ENCODE peak calls at places on chromosomes 11 and 22, in ten cellular contexts. N, K, P, M, L, E, D, B, R and A are unnamed samples.

GRCh38 chr11:15201586-15201985 is 86.9 kb downstream of the INSC start:
- DNase-seq in N (no peak), K (no peak), P (no peak), M (no peak), L (no peak), E (no peak), D (no peak), B (no peak), R (no peak), A (no peak)

GRCh38 chr11:70916321-70916720 is 336.1 kb downstream of the SHANK2 start:
- DNase-seq in N (no peak), K (no peak), P (no peak), M (no peak), L (no peak), E (no peak), D (no peak), B (no peak), R (no peak), A (no peak)

GRCh38 chr11:1574256-1575242 is 2.5 kb upstream of the DUSP8 start:
- DNase-seq in N (peak), K (peak), P (peak), M (peak), L (peak), E (peak), D (peak), B (peak), R (peak), A (no peak)

GRCh38 chr22:36979016-36979415 is 40.2 kb downstream of the TST start:
- DNase-seq in N (no peak), K (no peak), P (no peak), M (no peak), L (no peak), E (no peak), D (no peak), B (no peak), R (no peak), A (no peak)

GRCh38 chr22:23058481-23059336 is 11.6 kb upstream of the GNAZ start:
- DNase-seq in N (peak), K (no peak), P (no peak), M (no peak), L (no peak), E (no peak), D (no peak), B (no peak), R (no peak), A (no peak)

GRCh38 chr11:61860054-61860903 is 31.1 kb downstream of the FADS3 start:
- DNase-seq in N (no peak), K (no peak), P (peak), M (peak), L (peak), E (peak), D (peak), B (no peak), R (no peak), A (no peak)

GRCh38 chr11:47104337-47104950 is 72.2 kb downstream of the ARFGAP2 start:
- DNase-seq in N (no peak), K (peak), P (peak), M (peak), L (no peak), E (peak), D (no peak), B (peak), R (no peak), A (no peak)

GRCh38 chr11:61551630-61552029 is 29.2 kb downstream of the SYT7 start:
- DNase-seq in N (no peak), K (no peak), P (peak), M (peak), L (peak), E (peak), D (no peak), B (peak), R (no peak), A (no peak)

GRCh38 chr11:74255741-74256369 is 55.6 kb downstream of the P4HA3 start:
- DNase-seq in N (no peak), K (peak), P (peak), M (peak), L (no peak), E (peak), D (peak), B (peak), R (no peak), A (peak)

GRCh38 chr11:2093575-2094353 is 45.4 kb downstream of the IGF2 start:
- DNase-seq in N (peak), K (no peak), P (peak), M (peak), L (peak), E (no peak), D (no peak), B (no peak), R (no peak), A (no peak)

GRCh38 chr11:68331338-68331947 is 19.1 kb downstream of the LRP5 start:
- DNase-seq in N (no peak), K (no peak), P (no peak), M (no peak), L (no peak), E (no peak), D (no peak), B (no peak), R (no peak), A (peak)

GRCh38 chr22:24181088-24181995 is at the start of gene SUSD2:
- DNase-seq in N (peak), K (peak), P (no peak), M (no peak), L (peak), E (no peak), D (no peak), B (no peak), R (no peak), A (no peak)

GRCh38 chr11:116527180-116527991 is 245.4 kb downstream of the BUD13 start:
- DNase-seq in N (no peak), K (no peak), P (no peak), M (no peak), L (no peak), E (no peak), D (peak), B (no peak), R (no peak), A (no peak)

GRCh38 chr11:126602349-126602940 is 247.0 kb downstream of the ST3GAL4 start:
- DNase-seq in N (no peak), K (no peak), P (no peak), M (no peak), L (no peak), E (no peak), D (no peak), B (no peak), R (no peak), A (no peak)

GRCh38 chr22:27857441-27857840 is 55.9 kb upstream of the MN1 start:
- DNase-seq in N (peak), K (no peak), P (no peak), M (no peak), L (no peak), E (peak), D (no peak), B (peak), R (no peak), A (no peak)

GRCh38 chr11:662689-663274 is 25.7 kb downstream of the DRD4 start:
- DNase-seq in N (peak), K (peak), P (peak), M (peak), L (peak), E (peak), D (peak), B (peak), R (no peak), A (no peak)

GRCh38 chr11:20125927-20126326 is 34.3 kb downstream of the DBX1 start:
- DNase-seq in N (no peak), K (no peak), P (peak), M (peak), L (no peak), E (peak), D (no peak), B (peak), R (no peak), A (no peak)

GRCh38 chr11:2797181-2797711 is 88.3 kb downstream of the CDKN1C start:
- DNase-seq in N (peak), K (no peak), P (no peak), M (no peak), L (peak), E (no peak), D (peak), B (no peak), R (no peak), A (no peak)

GRCh38 chr11:67048515-67048914 is 8.1 kb upstream of the RHOD start:
- DNase-seq in N (no peak), K (no peak), P (no peak), M (no peak), L (no peak), E (no peak), D (no peak), B (no peak), R (no peak), A (no peak)

GRCh38 chr11:116648229-116649174 is 124.3 kb downstream of the BUD13 start:
- DNase-seq in N (no peak), K (no peak), P (no peak), M (no peak), L (no peak), E (no peak), D (no peak), B (no peak), R (no peak), A (no peak)

GRCh38 chr11:64894812-64895452 is 16.5 kb upstream of the EHD1 start:
- DNase-seq in N (no peak), K (no peak), P (no peak), M (no peak), L (no peak), E (no peak), D (no peak), B (no peak), R (no peak), A (no peak)

GRCh38 chr11:64893194-64894069 is 15.0 kb upstream of the EHD1 start:
- DNase-seq in N (no peak), K (no peak), P (no peak), M (no peak), L (no peak), E (no peak), D (no peak), B (no peak), R (no peak), A (no peak)

GRCh38 chr11:64892411-64892831 is 14.0 kb upstream of the EHD1 start:
- DNase-seq in N (no peak), K (no peak), P (no peak), M (no peak), L (peak), E (no peak), D (no peak), B (no peak), R (no peak), A (no peak)

GRCh38 chr11:64892838-64893193 is 14.4 kb upstream of the EHD1 start:
- DNase-seq in N (no peak), K (no peak), P (no peak), M (no peak), L (no peak), E (no peak), D (no peak), B (no peak), R (no peak), A (no peak)

DNA sequence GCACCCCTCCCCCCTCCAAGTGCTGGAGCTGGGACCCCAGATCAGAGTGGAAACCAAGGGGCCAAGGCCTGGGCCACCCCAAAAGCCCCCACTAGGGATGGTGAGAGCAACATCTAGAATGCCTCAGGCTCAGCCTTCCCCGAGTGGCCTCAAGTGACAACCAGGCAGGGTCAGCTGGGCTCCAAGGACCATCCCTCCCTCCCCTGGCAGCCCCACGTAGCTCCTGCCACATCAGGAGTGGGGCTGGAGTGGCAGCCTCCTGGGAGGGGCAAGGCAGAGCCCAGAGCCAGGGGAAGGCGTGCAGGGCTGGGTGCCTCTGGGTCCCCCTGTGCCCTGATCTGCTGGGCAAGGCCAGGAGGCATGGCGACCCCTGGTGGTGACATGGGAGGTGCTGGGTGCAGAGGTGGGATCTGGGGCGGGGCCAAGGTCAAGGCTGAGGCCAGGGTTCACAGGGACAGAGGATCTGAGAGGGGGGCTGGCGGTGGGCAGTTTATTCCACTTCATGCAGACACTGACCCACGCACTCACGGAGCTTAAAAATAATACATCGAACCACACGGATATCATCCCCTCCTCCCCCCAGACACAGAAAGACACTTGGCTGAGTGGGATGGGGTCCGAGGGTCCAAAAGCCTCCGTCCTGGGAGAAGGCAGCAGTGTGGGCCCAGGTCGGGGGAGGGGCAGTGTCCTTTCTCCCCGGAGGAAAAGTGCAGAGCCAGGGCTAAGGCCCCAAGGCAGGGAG is 15.8 kb upstream of the EHD1 start:
- DNase-seq in N (peak), K (peak), P (peak), M (peak), L (peak), E (peak), D (peak), B (peak), R (peak), A (peak)
- H3K4me3 ChIP-seq in N (no peak), K (no peak), P (no peak), M (no peak), L (no peak), E (no peak), D (no peak), B (no peak), R (no peak), A (no peak)

GRCh38 chr11:94784884-94785283 is 16.7 kb downstream of the AMOTL1 start:
- DNase-seq in N (no peak), K (no peak), P (no peak), M (no peak), L (no peak), E (peak), D (no peak), B (no peak), R (no peak), A (no peak)

GRCh38 chr11:94780432-94780831 is 12.3 kb downstream of the AMOTL1 start:
- DNase-seq in N (no peak), K (no peak), P (no peak), M (no peak), L (no peak), E (no peak), D (no peak), B (no peak), R (no peak), A (peak)

GRCh38 chr11:94785509-94785908 is 17.4 kb downstream of the AMOTL1 start:
- DNase-seq in N (no peak), K (peak), P (no peak), M (no peak), L (no peak), E (no peak), D (no peak), B (no peak), R (no peak), A (no peak)

GRCh38 chr11:94781822-94782221 is 13.7 kb downstream of the AMOTL1 start:
- DNase-seq in N (no peak), K (no peak), P (peak), M (peak), L (no peak), E (peak), D (no peak), B (peak), R (no peak), A (no peak)

GRCh38 chr11:94782446-94782845 is 14.3 kb downstream of the AMOTL1 start:
- DNase-seq in N (no peak), K (no peak), P (peak), M (peak), L (no peak), E (peak), D (no peak), B (no peak), R (no peak), A (no peak)
- H3K4me3 ChIP-seq in N (no peak), K (no peak), P (no peak), M (no peak), L (no peak), E (no peak), D (no peak), B (no peak), R (no peak), A (no peak)

DNA sequence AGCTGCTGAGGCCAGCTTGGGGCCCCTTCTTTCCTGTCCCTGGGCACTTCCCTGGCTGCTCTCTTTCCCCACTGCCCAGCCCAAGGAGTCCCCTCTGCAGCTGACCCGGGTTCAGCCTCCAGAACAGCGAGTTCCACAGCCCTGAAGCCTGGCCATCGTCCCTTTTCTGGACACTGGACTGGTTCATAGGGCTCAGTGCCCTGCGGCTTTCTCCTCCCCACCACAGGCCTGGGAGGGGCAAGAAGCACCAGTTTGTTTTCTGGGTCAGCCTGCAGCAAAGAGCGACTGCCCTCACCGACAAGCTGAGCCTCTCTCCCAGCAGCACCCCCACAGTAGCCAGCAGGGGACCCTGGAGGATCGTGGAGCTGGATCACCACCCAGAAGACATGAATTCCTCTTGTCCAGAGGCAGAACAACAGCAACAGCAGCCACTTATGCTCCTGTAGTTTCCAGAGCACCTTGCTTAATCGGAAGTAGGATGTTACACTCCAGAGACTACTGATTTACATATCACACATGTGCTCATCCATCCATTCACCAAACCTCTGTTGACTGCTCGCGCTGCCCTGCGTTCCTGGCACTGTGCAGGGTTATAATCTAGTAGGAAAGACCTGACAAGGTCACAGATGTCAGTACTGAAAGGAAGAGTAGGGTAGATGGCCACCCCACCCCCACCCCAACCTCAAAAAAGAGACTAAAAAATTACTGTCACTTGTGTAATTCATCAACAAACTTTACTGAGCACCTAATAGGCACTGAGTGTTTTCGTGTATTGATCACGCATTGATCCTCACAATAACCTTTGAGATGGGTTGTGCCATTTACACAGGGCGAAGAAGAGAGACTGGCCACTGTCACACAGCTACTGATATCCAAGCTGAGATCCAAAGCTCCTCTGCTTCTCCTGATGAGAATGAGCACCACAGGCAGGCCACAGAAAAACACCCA is 13.0 kb upstream of the CXCR5 start:
- DNase-seq in N (peak), K (peak), P (peak), M (peak), L (peak), E (peak), D (no peak), B (peak), R (peak), A (no peak)
- H3K4me3 ChIP-seq in N (peak), K (no peak), P (no peak), M (no peak), L (peak), E (no peak), D (no peak), B (no peak), R (no peak), A (no peak)

DNA sequence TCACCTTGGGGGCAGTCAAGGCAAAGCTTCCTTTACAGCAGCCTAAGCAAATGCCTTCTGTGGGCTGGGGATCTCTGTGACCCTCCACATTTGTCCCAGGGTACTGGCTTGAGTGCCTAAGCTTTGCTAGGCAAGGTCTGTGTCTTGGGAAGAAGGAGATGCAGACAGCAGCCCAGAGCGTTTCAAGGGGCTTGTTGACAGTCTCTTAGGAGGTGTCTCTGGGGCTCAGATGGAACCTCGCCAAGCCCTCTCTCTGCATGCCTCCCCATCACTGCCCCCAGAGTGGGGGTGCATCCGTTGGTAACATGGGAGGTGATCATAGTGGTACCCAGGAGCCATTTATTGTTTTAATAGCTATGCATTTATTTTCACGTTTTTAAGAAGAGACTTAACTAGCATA is 29.1 kb upstream of the TMPRSS4 start:
- DNase-seq in N (no peak), K (no peak), P (no peak), M (no peak), L (no peak), E (no peak), D (no peak), B (no peak), R (no peak), A (no peak)
- H3K4me3 ChIP-seq in N (no peak), K (no peak), P (no peak), M (no peak), L (no peak), E (no peak), D (no peak), B (no peak), R (no peak), A (no peak)

DNA sequence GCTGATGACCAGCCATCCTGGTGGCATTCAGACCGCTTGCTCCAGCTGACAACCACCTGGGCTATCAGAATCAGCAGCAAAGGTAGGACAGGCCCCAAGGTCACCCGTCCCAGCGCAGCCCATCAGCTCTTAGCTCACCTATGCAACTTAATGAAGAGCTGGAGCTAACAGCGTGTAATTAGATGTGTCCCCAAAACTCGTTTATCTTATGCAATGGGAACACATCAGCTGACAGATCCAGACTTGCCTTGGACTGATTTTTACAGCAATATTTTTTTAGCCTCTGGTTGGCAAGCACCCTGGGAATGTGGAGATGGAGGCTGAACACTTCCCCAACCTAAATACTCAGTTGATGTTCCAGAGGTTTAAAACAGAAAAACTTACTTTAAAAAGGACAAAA is 76.0 kb downstream of the PACSIN2 start:
- DNase-seq in N (no peak), K (no peak), P (no peak), M (no peak), L (no peak), E (peak), D (no peak), B (no peak), R (no peak), A (no peak)
- H3K4me3 ChIP-seq in N (no peak), K (no peak), P (no peak), M (no peak), L (no peak), E (no peak), D (no peak), B (no peak), R (no peak), A (no peak)

GRCh38 chr11:64448599-64449380 is 89.8 kb downstream of the RPS6KA4 start:
- DNase-seq in N (peak), K (peak), P (peak), M (peak), L (peak), E (peak), D (peak), B (peak), R (peak), A (peak)
- H3K4me3 ChIP-seq in N (peak), K (peak), P (no peak), M (no peak), L (peak), E (peak), D (peak), B (no peak), R (peak), A (peak)